ENCODE peak calls at places on chromosome 13, in five cellular contexts. One of them, this sample, is unnamed. For H3K4me1, the result is how much of the 10 kb centered on the place peaks cover.

GRCh38 chr13:83622422-83622784 is 259.9 kb downstream of the SLITRK1 start:
- DNase-seq in A549: no peak
- DNase-seq in kidney: no peak
- DNase-seq in CD4-positive, alpha-beta memory T cell: no peak
- DNase-seq in GM23248: peak
- DNase-seq in this sample: no peak

GRCh38 chr13:65914707-65915106 is 1315.4 kb downstream of the PCDH9 start:
- DNase-seq in A549: no peak
- DNase-seq in kidney: no peak
- DNase-seq in CD4-positive, alpha-beta memory T cell: no peak
- DNase-seq in GM23248: peak
- DNase-seq in this sample: no peak

GRCh38 chr13:60572003-60572792 is 175.2 kb downstream of the TDRD3 start:
- DNase-seq in A549: no peak
- DNase-seq in kidney: no peak
- DNase-seq in CD4-positive, alpha-beta memory T cell: no peak
- DNase-seq in GM23248: peak
- DNase-seq in this sample: no peak

GRCh38 chr13:50989476-50989875 is 79.9 kb downstream of the RNASEH2B start:
- DNase-seq in A549: no peak
- DNase-seq in kidney: no peak
- DNase-seq in CD4-positive, alpha-beta memory T cell: no peak
- DNase-seq in GM23248: no peak
- DNase-seq in this sample: no peak

GRCh38 chr13:82817133-82817532 is 1065.1 kb downstream of the SLITRK1 start:
- DNase-seq in A549: no peak
- DNase-seq in kidney: no peak
- DNase-seq in CD4-positive, alpha-beta memory T cell: no peak
- DNase-seq in GM23248: no peak
- DNase-seq in this sample: no peak

GRCh38 chr13:97434417-97435296 is 688 bp downstream of the RAP2A start:
- DNase-seq in A549: no peak
- DNase-seq in kidney: peak
- DNase-seq in CD4-positive, alpha-beta memory T cell: peak
- DNase-seq in GM23248: peak
- DNase-seq in this sample: peak

GRCh38 chr13:72561791-72562190 is 165.6 kb downstream of the MZT1 start:
- DNase-seq in A549: no peak
- DNase-seq in kidney: no peak
- DNase-seq in CD4-positive, alpha-beta memory T cell: no peak
- DNase-seq in GM23248: no peak
- DNase-seq in this sample: no peak

GRCh38 chr13:27854606-27855005 is 62.3 kb downstream of the GSX1 start:
- DNase-seq in A549: no peak
- DNase-seq in kidney: no peak
- DNase-seq in CD4-positive, alpha-beta memory T cell: no peak
- DNase-seq in GM23248: no peak
- DNase-seq in this sample: no peak

GRCh38 chr13:113758651-113759524 is at the start of gene TMEM255B:
- DNase-seq in A549: peak
- DNase-seq in kidney: peak
- DNase-seq in CD4-positive, alpha-beta memory T cell: peak
- DNase-seq in GM23248: peak
- DNase-seq in this sample: peak

GRCh38 chr13:26584713-26585112 is 27.2 kb downstream of the WASF3 start:
- DNase-seq in A549: no peak
- DNase-seq in kidney: no peak
- DNase-seq in CD4-positive, alpha-beta memory T cell: no peak
- DNase-seq in GM23248: peak
- DNase-seq in this sample: no peak

GRCh38 chr13:107516517-107516916 is 698.8 kb downstream of the LIG4 start:
- DNase-seq in A549: no peak
- DNase-seq in kidney: no peak
- DNase-seq in CD4-positive, alpha-beta memory T cell: no peak
- DNase-seq in GM23248: no peak
- DNase-seq in this sample: no peak

GRCh38 chr13:75326173-75327131 is 155.5 kb downstream of the TBC1D4 start:
- DNase-seq in A549: no peak
- DNase-seq in kidney: peak
- DNase-seq in CD4-positive, alpha-beta memory T cell: peak
- DNase-seq in GM23248: peak
- DNase-seq in this sample: peak

GRCh38 chr13:21435710-21436151 is 23.4 kb downstream of the ZDHHC20 start:
- DNase-seq in A549: peak
- DNase-seq in kidney: peak
- DNase-seq in CD4-positive, alpha-beta memory T cell: peak
- DNase-seq in GM23248: peak
- DNase-seq in this sample: peak

GRCh38 chr13:69474286-69474685 is 633.3 kb upstream of the ATXN8OS start:
- DNase-seq in A549: no peak
- DNase-seq in kidney: no peak
- DNase-seq in CD4-positive, alpha-beta memory T cell: no peak
- DNase-seq in GM23248: no peak
- DNase-seq in this sample: no peak

GRCh38 chr13:50589139-50589538 is 254.4 kb downstream of the DLEU7 start:
- DNase-seq in A549: no peak
- DNase-seq in kidney: no peak
- DNase-seq in CD4-positive, alpha-beta memory T cell: no peak
- DNase-seq in GM23248: peak
- DNase-seq in this sample: no peak

GRCh38 chr13:20565120-20565736 is 1.7 kb upstream of the IFT88 start:
- DNase-seq in A549: no peak
- DNase-seq in kidney: no peak
- DNase-seq in CD4-positive, alpha-beta memory T cell: no peak
- DNase-seq in GM23248: peak
- DNase-seq in this sample: no peak

GRCh38 chr13:25608181-25608580 is 236.4 kb downstream of the ATP8A2 start:
- DNase-seq in A549: no peak
- DNase-seq in kidney: no peak
- DNase-seq in CD4-positive, alpha-beta memory T cell: no peak
- DNase-seq in GM23248: peak
- DNase-seq in this sample: no peak

GRCh38 chr13:66543780-66544179 is 686.4 kb downstream of the PCDH9 start:
- DNase-seq in A549: no peak
- DNase-seq in kidney: no peak
- DNase-seq in CD4-positive, alpha-beta memory T cell: no peak
- DNase-seq in GM23248: no peak
- DNase-seq in this sample: no peak

GRCh38 chr13:43528992-43529391 is 257.8 kb downstream of the ENOX1 start:
- DNase-seq in A549: no peak
- DNase-seq in kidney: no peak
- DNase-seq in CD4-positive, alpha-beta memory T cell: no peak
- DNase-seq in GM23248: peak
- DNase-seq in this sample: no peak

GRCh38 chr13:92460479-92460878 is 766.1 kb upstream of the GPC6 start:
- DNase-seq in A549: no peak
- DNase-seq in kidney: no peak
- DNase-seq in CD4-positive, alpha-beta memory T cell: no peak
- DNase-seq in GM23248: no peak
- DNase-seq in this sample: no peak

GRCh38 chr13:103291693-103292572 is 225.7 kb upstream of the SLC10A2 start:
- DNase-seq in A549: no peak
- DNase-seq in kidney: no peak
- DNase-seq in CD4-positive, alpha-beta memory T cell: no peak
- DNase-seq in GM23248: no peak
- DNase-seq in this sample: no peak

GRCh38 chr13:112885782-112886268 is 83.2 kb upstream of the MCF2L start:
- DNase-seq in A549: peak
- DNase-seq in kidney: peak
- DNase-seq in CD4-positive, alpha-beta memory T cell: no peak
- DNase-seq in GM23248: peak
- DNase-seq in this sample: no peak

GRCh38 chr13:67226686-67227085 is 3.5 kb downstream of the PCDH9 start:
- DNase-seq in A549: no peak
- DNase-seq in kidney: no peak
- DNase-seq in CD4-positive, alpha-beta memory T cell: no peak
- DNase-seq in GM23248: no peak
- DNase-seq in this sample: no peak

GRCh38 chr13:73138276-73138950 is 79.6 kb downstream of the KLF5 start:
- DNase-seq in A549: peak
- DNase-seq in kidney: no peak
- DNase-seq in CD4-positive, alpha-beta memory T cell: no peak
- DNase-seq in GM23248: peak
- DNase-seq in this sample: no peak

GRCh38 chr13:39773833-39774232 is 118.4 kb downstream of the COG6 start:
- DNase-seq in A549: no peak
- DNase-seq in kidney: no peak
- DNase-seq in CD4-positive, alpha-beta memory T cell: no peak
- DNase-seq in GM23248: peak
- DNase-seq in this sample: no peak

GRCh38 chr13:98525852-98526512 is 50.9 kb downstream of the STK24 start:
- DNase-seq in A549: no peak
- DNase-seq in kidney: no peak
- DNase-seq in CD4-positive, alpha-beta memory T cell: no peak
- DNase-seq in GM23248: no peak
- DNase-seq in this sample: no peak

GRCh38 chr13:98525452-98525851 is 51.5 kb downstream of the STK24 start:
- DNase-seq in A549: no peak
- DNase-seq in kidney: no peak
- DNase-seq in CD4-positive, alpha-beta memory T cell: no peak
- DNase-seq in GM23248: no peak
- DNase-seq in this sample: no peak

GRCh38 chr13:98524391-98524790 is 52.5 kb downstream of the STK24 start:
- DNase-seq in A549: no peak
- DNase-seq in kidney: no peak
- DNase-seq in CD4-positive, alpha-beta memory T cell: peak
- DNase-seq in GM23248: no peak
- DNase-seq in this sample: no peak

GRCh38 chr13:98523455-98524102 is 53.3 kb downstream of the STK24 start:
- DNase-seq in A549: no peak
- DNase-seq in kidney: no peak
- DNase-seq in CD4-positive, alpha-beta memory T cell: no peak
- DNase-seq in GM23248: no peak
- DNase-seq in this sample: no peak

DNA sequence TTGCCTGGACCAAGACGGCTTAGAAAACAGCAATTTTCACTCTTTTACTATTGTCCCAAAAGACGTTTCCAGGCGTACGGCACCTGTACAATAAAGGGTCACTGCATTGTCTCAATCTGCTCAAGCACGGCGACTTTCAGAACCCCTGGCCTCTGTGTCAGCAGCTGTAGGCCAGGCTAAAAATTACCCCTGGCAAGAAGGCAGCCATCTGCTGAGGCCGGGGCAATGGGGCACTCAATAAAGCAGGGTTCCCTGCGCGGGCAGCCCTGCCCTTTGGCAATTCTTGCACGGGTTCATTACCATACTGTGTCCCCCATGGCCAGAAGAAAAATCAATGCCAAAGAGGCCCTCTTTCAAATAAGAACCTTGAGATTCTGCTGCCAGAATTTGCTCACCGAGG is 52.1 kb downstream of the STK24 start:
- DNase-seq in A549: no peak
- DNase-seq in kidney: no peak
- DNase-seq in CD4-positive, alpha-beta memory T cell: no peak
- DNase-seq in GM23248: no peak
- DNase-seq in this sample: no peak
- H3K4me1 ChIP-seq in A549: under half
- H3K4me1 ChIP-seq in kidney: under half
- H3K4me1 ChIP-seq in CD4-positive, alpha-beta memory T cell: half or more
- H3K4me1 ChIP-seq in GM23248: under half
- H3K4me1 ChIP-seq in this sample: half or more

DNA sequence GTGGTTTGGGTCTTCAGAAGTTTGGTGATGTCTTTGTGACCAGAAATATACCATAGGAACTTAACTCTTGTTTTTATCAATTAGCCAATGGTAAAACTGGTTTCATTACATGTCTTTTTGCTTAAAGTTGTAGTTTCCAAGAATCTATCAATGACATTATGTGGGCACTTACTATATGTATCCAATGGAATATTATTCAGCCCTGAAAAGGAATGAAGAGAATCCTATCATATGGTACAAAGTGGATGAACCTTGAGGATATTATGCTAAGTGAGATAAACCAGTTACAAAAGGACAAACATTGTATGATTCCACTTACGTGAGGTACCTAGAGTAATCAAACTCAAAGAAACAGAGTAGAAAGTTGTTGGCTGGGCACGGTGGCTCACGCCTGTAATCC is 26.4 kb downstream of the RCBTB1 start:
- DNase-seq in A549: no peak
- DNase-seq in kidney: no peak
- DNase-seq in CD4-positive, alpha-beta memory T cell: no peak
- DNase-seq in GM23248: no peak
- DNase-seq in this sample: no peak
- H3K27ac ChIP-seq in A549: no peak
- H3K27ac ChIP-seq in kidney: no peak
- H3K27ac ChIP-seq in CD4-positive, alpha-beta memory T cell: no peak
- H3K27ac ChIP-seq in GM23248: no peak
- H3K27ac ChIP-seq in this sample: no peak

DNA sequence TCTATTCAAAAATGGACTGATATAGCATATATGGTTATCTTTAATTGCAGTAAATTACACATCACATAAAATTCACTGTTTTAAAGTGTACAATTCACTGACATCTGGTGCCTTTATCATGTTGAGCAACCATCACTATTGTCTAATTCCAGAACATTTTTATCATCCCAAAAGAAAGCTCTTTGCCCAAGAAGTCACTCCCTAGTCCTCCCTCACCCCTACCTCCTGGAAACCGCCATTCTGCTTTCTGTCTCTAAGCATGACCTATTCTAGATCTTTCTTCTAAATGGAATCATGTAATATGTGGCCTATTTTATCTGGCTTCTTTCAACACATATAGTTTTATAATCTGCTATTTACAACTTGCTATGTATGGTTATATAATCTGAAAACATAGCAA is 525.6 kb downstream of the DCT start:
- DNase-seq in A549: no peak
- DNase-seq in kidney: no peak
- DNase-seq in CD4-positive, alpha-beta memory T cell: no peak
- DNase-seq in GM23248: no peak
- DNase-seq in this sample: no peak
- H3K4me1 ChIP-seq in A549: under half
- H3K4me1 ChIP-seq in kidney: under half
- H3K4me1 ChIP-seq in CD4-positive, alpha-beta memory T cell: under half
- H3K4me1 ChIP-seq in GM23248: under half
- H3K4me1 ChIP-seq in this sample: under half

GRCh38 chr13:109779074-109779473 is 7.3 kb downstream of the IRS2 start:
- DNase-seq in A549: no peak
- DNase-seq in kidney: no peak
- DNase-seq in CD4-positive, alpha-beta memory T cell: peak
- DNase-seq in GM23248: no peak
- DNase-seq in this sample: peak

GRCh38 chr13:109780880-109781383 is 5.5 kb downstream of the IRS2 start:
- DNase-seq in A549: no peak
- DNase-seq in kidney: no peak
- DNase-seq in CD4-positive, alpha-beta memory T cell: no peak
- DNase-seq in GM23248: no peak
- DNase-seq in this sample: no peak

GRCh38 chr13:109781384-109782065 is 4.9 kb downstream of the IRS2 start:
- DNase-seq in A549: no peak
- DNase-seq in kidney: peak
- DNase-seq in CD4-positive, alpha-beta memory T cell: no peak
- DNase-seq in GM23248: peak
- DNase-seq in this sample: peak

GRCh38 chr13:109778102-109778542 is 8.3 kb downstream of the IRS2 start:
- DNase-seq in A549: no peak
- DNase-seq in kidney: no peak
- DNase-seq in CD4-positive, alpha-beta memory T cell: no peak
- DNase-seq in GM23248: peak
- DNase-seq in this sample: no peak

GRCh38 chr13:109779876-109780516 is 6.4 kb downstream of the IRS2 start:
- DNase-seq in A549: no peak
- DNase-seq in kidney: no peak
- DNase-seq in CD4-positive, alpha-beta memory T cell: no peak
- DNase-seq in GM23248: no peak
- DNase-seq in this sample: no peak
- H3K27ac ChIP-seq in A549: peak
- H3K27ac ChIP-seq in kidney: peak
- H3K27ac ChIP-seq in CD4-positive, alpha-beta memory T cell: no peak
- H3K27ac ChIP-seq in GM23248: no peak
- H3K27ac ChIP-seq in this sample: no peak

GRCh38 chr13:110018009-110018408 is 231.6 kb upstream of the IRS2 start:
- DNase-seq in A549: no peak
- DNase-seq in kidney: no peak
- DNase-seq in CD4-positive, alpha-beta memory T cell: no peak
- DNase-seq in GM23248: peak
- DNase-seq in this sample: no peak
- H3K4me1 ChIP-seq in A549: under half
- H3K4me1 ChIP-seq in kidney: under half
- H3K4me1 ChIP-seq in CD4-positive, alpha-beta memory T cell: under half
- H3K4me1 ChIP-seq in GM23248: under half
- H3K4me1 ChIP-seq in this sample: under half